ENCODE peak calls at places on chromosome 18, in four cellular contexts. W, Q, E and Z are unnamed samples.
A peak's percentile ranks its signal among the peaks of the same experiment; 100 is the strongest.

GRCh38 chr18:37533647-37534565 is 31.7 kb downstream of the CELF4 start:
- DNase-seq in Q (peak; percentile 76), E (no peak), W (no peak), Z (no peak)

GRCh38 chr18:5298156-5298852 is 2.8 kb upstream of the ZBTB14 start:
- DNase-seq in W (no peak), E (no peak), Q (no peak), Z (no peak)

GRCh38 chr18:3664563-3665178 is 214.7 kb downstream of the TGIF1 start:
- DNase-seq in E (no peak), Q (peak; percentile 51), W (no peak), Z (no peak)

GRCh38 chr18:44840053-44840826 is 159.6 kb downstream of the SETBP1 start:
- DNase-seq in Q (no peak), E (no peak), W (no peak), Z (no peak)

GRCh38 chr18:61637319-61637718 is 255.5 kb downstream of the RNF152 start:
- DNase-seq in W (no peak), Q (peak; percentile 75), E (no peak), Z (no peak)

GRCh38 chr18:79343567-79344207 is 52.0 kb upstream of the NFATC1 start:
- DNase-seq in E (no peak), Q (no peak), W (no peak), Z (no peak)

GRCh38 chr18:25093131-25093530 is 258.8 kb downstream of the ZNF521 start:
- DNase-seq in E (no peak), Q (no peak), W (no peak), Z (no peak)

GRCh38 chr18:49340446-49340845 is 120.0 kb downstream of the DYM start:
- DNase-seq in E (no peak), W (no peak), Q (no peak), Z (no peak)

GRCh38 chr18:2988041-2988794 is 24.7 kb downstream of the LPIN2 start:
- DNase-seq in W (no peak), E (no peak), Q (no peak), Z (no peak)

GRCh38 chr18:32891797-32892196 is 119.0 kb upstream of the KLHL14 start:
- DNase-seq in E (no peak), W (no peak), Q (no peak), Z (no peak)

GRCh38 chr18:37985126-37985525 is 419.5 kb upstream of the CELF4 start:
- DNase-seq in Q (peak; percentile 70), W (no peak), E (no peak), Z (no peak)

GRCh38 chr18:55381277-55381676 is 206.7 kb downstream of the TCF4 start:
- DNase-seq in E (no peak), W (no peak), Q (no peak), Z (no peak)

GRCh38 chr18:33830210-33830609 is 252.2 kb downstream of the ASXL3 start:
- DNase-seq in E (no peak), W (no peak), Q (no peak), Z (no peak)

GRCh38 chr18:34196231-34196630 is 28.5 kb downstream of the NOL4 start:
- DNase-seq in Q (no peak), W (no peak), E (no peak), Z (no peak)

GRCh38 chr18:27843783-27844415 is 333.0 kb downstream of the CDH2 start:
- DNase-seq in E (no peak), Q (no peak), W (no peak), Z (peak; percentile 85)

GRCh38 chr18:44599409-44599808 is 81.3 kb upstream of the SETBP1 start:
- DNase-seq in E (no peak), Q (peak; percentile 3), W (no peak), Z (no peak)

GRCh38 chr18:44758821-44759624 is 78.3 kb downstream of the SETBP1 start:
- DNase-seq in Q (no peak), E (peak; percentile 98), W (no peak), Z (no peak)

GRCh38 chr18:60070631-60071030 is 170.8 kb downstream of the PMAIP1 start:
- DNase-seq in W (no peak), Q (no peak), E (no peak), Z (no peak)

GRCh38 chr18:3857544-3857943 is 407.6 kb downstream of the TGIF1 start:
- DNase-seq in E (no peak), W (no peak), Q (no peak), Z (no peak)

DNA sequence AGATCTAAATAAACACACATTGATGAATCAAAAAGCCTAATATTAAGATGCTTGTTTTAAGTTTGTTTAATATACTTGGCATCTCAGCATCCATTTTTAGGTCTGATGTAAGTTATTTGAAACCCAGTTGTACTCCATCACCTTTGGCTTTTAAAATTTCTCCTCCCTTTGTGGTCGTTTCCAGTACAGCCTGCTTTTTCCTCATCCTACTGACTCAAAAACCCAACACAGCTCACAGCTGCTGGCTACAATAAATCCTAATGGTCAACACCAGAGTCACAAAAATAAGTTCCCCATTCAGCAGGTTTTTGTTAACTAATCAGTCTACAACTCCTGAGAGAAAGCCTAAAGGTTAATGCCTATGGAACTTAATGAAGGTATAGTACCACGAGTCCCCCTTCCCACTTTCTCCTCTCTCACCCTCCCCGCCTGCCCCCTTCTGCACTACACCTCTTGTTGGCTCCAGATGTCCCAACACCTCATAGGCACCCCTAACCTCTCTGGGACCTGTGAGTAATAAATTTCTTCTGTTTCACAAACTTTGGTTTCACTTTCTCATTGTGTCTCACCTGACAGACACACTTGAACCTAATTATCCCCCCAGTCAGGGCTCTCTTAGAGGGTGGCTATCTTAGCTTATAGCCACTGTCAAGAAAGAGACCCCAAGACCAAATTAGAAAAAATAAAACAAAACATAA is 148.6 kb downstream of the GALNT1 start:
- DNase-seq in E (no peak), Q (no peak), W (no peak), Z (no peak)
- H3K27ac ChIP-seq in E (no peak overlapping the region), Q (no peak overlapping the region), W (no peak overlapping the region), Z (no peak overlapping the region)

GRCh38 chr18:22169011-22169888 is at the start of gene GATA6:
- DNase-seq in W (peak; percentile 85), E (no peak), Q (peak; percentile 88), Z (peak; percentile 95)

GRCh38 chr18:22171263-22171838 is 2.0 kb downstream of the GATA6 start:
- DNase-seq in Q (no peak), W (no peak), E (no peak), Z (no peak)

GRCh38 chr18:22170421-22171262 is 1.3 kb downstream of the GATA6 start:
- DNase-seq in Q (peak; percentile 51), E (no peak), W (no peak), Z (peak; percentile 75)

GRCh38 chr18:22168360-22168921 is 948 bp upstream of the GATA6 start:
- DNase-seq in W (no peak), E (no peak), Q (peak; percentile 70), Z (peak; percentile 55)

DNA sequence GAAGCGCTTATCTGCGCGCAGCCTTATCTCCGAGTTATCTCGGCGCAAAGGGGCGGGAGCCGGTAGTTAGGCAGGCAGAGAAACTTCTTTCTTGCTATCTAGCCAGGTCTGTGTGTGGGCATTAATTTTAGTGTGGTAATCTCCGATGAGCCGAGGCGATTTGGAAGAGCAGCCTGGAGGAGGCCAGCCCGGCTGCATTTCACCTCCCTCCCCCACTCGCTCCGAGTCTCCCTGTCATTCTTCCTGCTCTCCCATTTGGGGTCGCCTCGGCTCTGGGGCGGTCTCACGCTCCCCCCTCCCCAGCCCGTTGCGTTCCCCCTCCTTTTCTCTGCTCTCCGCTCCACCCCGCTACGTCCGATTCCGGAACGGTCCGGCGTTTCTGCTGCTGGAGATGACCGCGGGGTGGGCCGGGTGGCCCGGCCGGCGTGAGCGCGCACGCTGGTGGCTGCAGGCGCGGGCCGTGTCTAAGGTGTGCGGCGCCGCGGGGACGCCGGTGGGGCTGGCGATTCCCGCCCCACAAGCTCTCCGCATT is 566 bp downstream of the GATA6 start:
- DNase-seq in Q (peak; percentile 67), W (no peak), E (no peak), Z (peak; percentile 74)
- TF ChIP-seq EZH2 in Q (peak; percentile 96), W (no peak), E (peak; percentile 88), Z (no peak)

DNA sequence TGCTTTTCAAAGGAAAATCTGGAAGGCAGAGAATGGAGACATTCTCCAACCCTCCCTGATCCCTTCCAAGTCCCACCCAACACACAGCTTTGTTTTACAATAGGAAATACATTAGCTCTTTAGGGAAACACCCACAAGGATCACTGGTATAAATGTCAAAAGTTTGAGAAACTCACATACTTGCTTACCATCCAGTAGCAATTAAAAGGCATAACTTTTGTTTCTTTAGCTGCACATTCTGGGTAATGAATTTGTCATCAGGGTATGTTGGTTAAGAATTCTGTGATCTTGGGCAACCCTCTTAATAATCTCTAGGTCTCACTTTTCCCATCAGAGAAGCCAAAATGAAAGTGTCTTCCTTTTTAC is 97.2 kb upstream of the SEC11C start:
- DNase-seq in W (no peak), Q (no peak), E (no peak), Z (no peak)
- TF ChIP-seq POLR2AphosphoS5 in W (no peak), Q (no peak), E (no peak), Z (no peak)

GRCh38 chr18:361100-361732 is 93.4 kb upstream of the THOC1 start:
- DNase-seq in Q (no peak), E (no peak), W (no peak), Z (no peak)
- H3K27ac ChIP-seq in Q (no peak overlapping the region), E (no peak overlapping the region), W (no peak overlapping the region), Z (no peak overlapping the region)

GRCh38 chr18:47262397-47263196 is 11.1 kb upstream of the SKOR2 start:
- DNase-seq in Q (peak; percentile 35), W (no peak), E (no peak), Z (no peak)

GRCh38 chr18:47263197-47263827 is 11.9 kb upstream of the SKOR2 start:
- DNase-seq in E (no peak), Q (peak; percentile 89), W (no peak), Z (no peak)

GRCh38 chr18:47261902-47262301 is 10.4 kb upstream of the SKOR2 start:
- DNase-seq in E (no peak), Q (peak; percentile 54), W (no peak), Z (no peak)

GRCh38 chr18:47260924-47261701 is 9.7 kb upstream of the SKOR2 start:
- DNase-seq in Q (peak; percentile 73), W (no peak), E (no peak), Z (no peak)

GRCh38 chr18:47260138-47260923 is 8.9 kb upstream of the SKOR2 start:
- DNase-seq in E (no peak), Q (peak; percentile 94), W (no peak), Z (peak; percentile 25)
- TF ChIP-seq EZH2 in E (no peak), Q (peak; percentile 80), W (no peak), Z (no peak)

GRCh38 chr18:58881469-58881868 is 16.8 kb downstream of the ZNF532 start:
- DNase-seq in W (no peak), E (no peak), Q (no peak), Z (no peak)
- TF ChIP-seq POLR2AphosphoS5 in W (no peak), E (no peak), Q (no peak), Z (no peak)

GRCh38 chr18:70322928-70323327 is 34.1 kb downstream of the SOCS6 start:
- DNase-seq in W (no peak), E (no peak), Q (no peak), Z (no peak)
- H3K27ac ChIP-seq in W (peak overlapping the region; percentile 0), E (no peak overlapping the region), Q (no peak overlapping the region), Z (no peak overlapping the region)